ENCODE peak calls at places on chromosomes 12 and 14, in four cellular contexts. One of them, this sample, is unnamed.

GRCh38 chr12:72075891-72076557 is 137.4 kb downstream of the TPH2 start:
- DNase-seq in HEK293T: no peak
- DNase-seq in K562: no peak
- DNase-seq in GM12878: no peak
- DNase-seq in this sample: no peak

GRCh38 chr12:100455896-100456295 is 17.8 kb upstream of the NR1H4 start:
- DNase-seq in HEK293T: no peak
- DNase-seq in K562: no peak
- DNase-seq in GM12878: no peak
- DNase-seq in this sample: no peak

GRCh38 chr12:105270671-105271255 is 34.8 kb upstream of the APPL2 start:
- DNase-seq in HEK293T: no peak
- DNase-seq in K562: no peak
- DNase-seq in GM12878: no peak
- DNase-seq in this sample: no peak

GRCh38 chr12:1594045-1594294 is 411 bp downstream of the FBXL14 start:
- DNase-seq in HEK293T: peak; percentile 57
- DNase-seq in K562: no peak
- DNase-seq in GM12878: no peak
- DNase-seq in this sample: no peak

GRCh38 chr12:122303068-122303467 is 36.8 kb upstream of the VPS33A start:
- DNase-seq in HEK293T: no peak
- DNase-seq in K562: no peak
- DNase-seq in GM12878: no peak
- DNase-seq in this sample: no peak

GRCh38 chr12:40117818-40118217 is 11.9 kb upstream of the SLC2A13 start:
- DNase-seq in HEK293T: no peak
- DNase-seq in K562: no peak
- DNase-seq in GM12878: peak; percentile 51
- DNase-seq in this sample: no peak

GRCh38 chr12:10365716-10366433 is 24.0 kb downstream of the KLRK1 start:
- DNase-seq in HEK293T: peak; percentile 30
- DNase-seq in K562: no peak
- DNase-seq in GM12878: no peak
- DNase-seq in this sample: no peak

GRCh38 chr12:98440165-98440581 is 75.2 kb upstream of the TMPO start:
- DNase-seq in HEK293T: no peak
- DNase-seq in K562: peak; percentile 66
- DNase-seq in GM12878: no peak
- DNase-seq in this sample: no peak

GRCh38 chr12:131500564-131500963 is 210.3 kb upstream of the SFSWAP start:
- DNase-seq in HEK293T: no peak
- DNase-seq in K562: no peak
- DNase-seq in GM12878: no peak
- DNase-seq in this sample: no peak

GRCh38 chr12:121711925-121712461 is 559 bp upstream of the TMEM120B start:
- DNase-seq in HEK293T: peak; percentile 32
- DNase-seq in K562: no peak
- DNase-seq in GM12878: no peak
- DNase-seq in this sample: peak; percentile 35

GRCh38 chr12:90311561-90311960 is 602.9 kb upstream of the ATP2B1 start:
- DNase-seq in HEK293T: no peak
- DNase-seq in K562: no peak
- DNase-seq in GM12878: no peak
- DNase-seq in this sample: no peak

GRCh38 chr14:98120831-98121464 is 1151.0 kb downstream of the BCL11B start:
- DNase-seq in HEK293T: no peak
- DNase-seq in K562: no peak
- DNase-seq in GM12878: no peak
- DNase-seq in this sample: no peak

GRCh38 chr12:40152783-40153383 is 47.0 kb upstream of the SLC2A13 start:
- DNase-seq in HEK293T: peak; percentile 9
- DNase-seq in K562: no peak
- DNase-seq in GM12878: no peak
- DNase-seq in this sample: peak; percentile 20

GRCh38 chr14:20609215-20610001 is 18.2 kb upstream of the RNASE12 start:
- DNase-seq in HEK293T: peak; percentile 74
- DNase-seq in K562: peak; percentile 59
- DNase-seq in GM12878: peak; percentile 89
- DNase-seq in this sample: peak; percentile 96

GRCh38 chr12:7352661-7353060 is 48.8 kb downstream of the ACSM4 start:
- DNase-seq in HEK293T: no peak
- DNase-seq in K562: no peak
- DNase-seq in GM12878: no peak
- DNase-seq in this sample: no peak

GRCh38 chr14:38866461-38866860 is 236.6 kb downstream of the SEC23A start:
- DNase-seq in HEK293T: no peak
- DNase-seq in K562: no peak
- DNase-seq in GM12878: no peak
- DNase-seq in this sample: no peak

GRCh38 chr14:64937821-64938193 is 4.7 kb downstream of the GPX2 start:
- DNase-seq in HEK293T: no peak
- DNase-seq in K562: peak; percentile 10
- DNase-seq in GM12878: no peak
- DNase-seq in this sample: peak; percentile 63

GRCh38 chr12:56414401-56414800 is 34.8 kb downstream of the TIMELESS start:
- DNase-seq in HEK293T: no peak
- DNase-seq in K562: no peak
- DNase-seq in GM12878: no peak
- DNase-seq in this sample: no peak

GRCh38 chr12:106415134-106415533 is 57.6 kb downstream of the POLR3B start:
- DNase-seq in HEK293T: no peak
- DNase-seq in K562: no peak
- DNase-seq in GM12878: no peak
- DNase-seq in this sample: no peak

DNA sequence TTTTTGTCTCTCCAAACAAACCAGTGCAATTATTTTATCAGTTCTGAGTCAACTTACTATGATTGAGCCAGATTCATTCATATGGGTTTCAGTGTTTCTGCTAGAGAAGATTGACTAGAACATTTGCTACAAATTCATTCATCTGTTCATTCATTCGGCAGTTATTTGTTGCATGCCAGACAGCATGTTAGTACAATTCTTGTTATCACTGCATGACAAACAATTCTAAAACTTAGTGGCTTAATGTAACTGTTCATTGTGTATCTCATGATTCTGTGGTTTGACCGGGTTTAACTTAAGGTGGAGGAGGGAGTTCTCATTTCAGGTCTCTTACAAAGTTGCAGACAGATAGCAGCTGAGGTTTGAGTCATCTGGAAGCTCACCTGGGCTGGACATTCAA is 52.4 kb downstream of the POLR3B start:
- DNase-seq in HEK293T: no peak
- DNase-seq in K562: no peak
- DNase-seq in GM12878: no peak
- DNase-seq in this sample: no peak
- TF ChIP-seq TARDBP in HEK293T: no peak
- TF ChIP-seq TARDBP in K562: no peak
- TF ChIP-seq TARDBP in GM12878: no peak
- TF ChIP-seq TARDBP in this sample: no peak

GRCh38 chr12:21695896-21696295 is 38.3 kb upstream of the LDHB start:
- DNase-seq in HEK293T: no peak
- DNase-seq in K562: no peak
- DNase-seq in GM12878: no peak
- DNase-seq in this sample: no peak
- TF ChIP-seq TARDBP in HEK293T: no peak
- TF ChIP-seq TARDBP in K562: no peak
- TF ChIP-seq TARDBP in GM12878: no peak
- TF ChIP-seq TARDBP in this sample: no peak

DNA sequence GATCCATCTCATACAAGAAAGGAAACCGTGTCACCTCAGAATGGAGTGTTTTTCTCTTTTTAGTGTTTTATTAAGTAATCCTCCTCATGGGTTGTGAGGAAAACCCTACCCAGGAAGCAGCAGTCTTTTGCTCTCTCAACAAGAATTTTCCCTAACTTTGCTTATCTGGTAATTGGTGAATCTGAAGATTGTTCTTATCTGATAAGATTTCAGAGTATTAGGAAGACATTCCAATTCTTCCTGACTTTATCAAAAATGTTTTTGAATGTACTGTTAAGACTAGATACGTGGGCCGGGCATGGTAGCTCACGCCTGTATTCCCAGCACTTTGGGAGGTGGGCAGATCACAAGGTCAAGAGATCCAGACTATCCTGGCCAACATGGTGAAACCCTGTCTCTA is 86.0 kb downstream of the PHLDA1 start:
- DNase-seq in HEK293T: no peak
- DNase-seq in K562: no peak
- DNase-seq in GM12878: no peak
- DNase-seq in this sample: no peak
- TF ChIP-seq TARDBP in HEK293T: no peak
- TF ChIP-seq TARDBP in K562: no peak
- TF ChIP-seq TARDBP in GM12878: no peak
- TF ChIP-seq TARDBP in this sample: no peak

GRCh38 chr12:4440187-4440941 is 5.3 kb downstream of the FGF6 start:
- DNase-seq in HEK293T: no peak
- DNase-seq in K562: no peak
- DNase-seq in GM12878: no peak
- DNase-seq in this sample: no peak
- TF ChIP-seq TARDBP in HEK293T: no peak
- TF ChIP-seq TARDBP in K562: no peak
- TF ChIP-seq TARDBP in GM12878: no peak
- TF ChIP-seq TARDBP in this sample: no peak

GRCh38 chr14:77087631-77088030 is 10.4 kb upstream of the CIPC start:
- DNase-seq in HEK293T: no peak
- DNase-seq in K562: no peak
- DNase-seq in GM12878: no peak
- DNase-seq in this sample: no peak

GRCh38 chr14:77086017-77086727 is 11.9 kb upstream of the CIPC start:
- DNase-seq in HEK293T: no peak
- DNase-seq in K562: no peak
- DNase-seq in GM12878: no peak
- DNase-seq in this sample: peak; percentile 25

GRCh38 chr14:77084991-77085390 is 13.1 kb upstream of the CIPC start:
- DNase-seq in HEK293T: no peak
- DNase-seq in K562: no peak
- DNase-seq in GM12878: no peak
- DNase-seq in this sample: no peak

GRCh38 chr14:77086951-77087350 is 11.1 kb upstream of the CIPC start:
- DNase-seq in HEK293T: no peak
- DNase-seq in K562: no peak
- DNase-seq in GM12878: no peak
- DNase-seq in this sample: no peak

GRCh38 chr14:77085538-77085937 is 12.5 kb upstream of the CIPC start:
- DNase-seq in HEK293T: no peak
- DNase-seq in K562: no peak
- DNase-seq in GM12878: no peak
- DNase-seq in this sample: no peak
- TF ChIP-seq TARDBP in HEK293T: no peak
- TF ChIP-seq TARDBP in K562: no peak
- TF ChIP-seq TARDBP in GM12878: no peak
- TF ChIP-seq TARDBP in this sample: no peak

GRCh38 chr14:103382375-103382774 is 2.8 kb upstream of the MARK3 start:
- DNase-seq in HEK293T: no peak
- DNase-seq in K562: no peak
- DNase-seq in GM12878: no peak
- DNase-seq in this sample: no peak
- TF ChIP-seq TARDBP in HEK293T: no peak
- TF ChIP-seq TARDBP in K562: no peak
- TF ChIP-seq TARDBP in GM12878: no peak
- TF ChIP-seq TARDBP in this sample: no peak

GRCh38 chr12:111308473-111308872 is 60.4 kb downstream of the PHETA1 start:
- DNase-seq in HEK293T: no peak
- DNase-seq in K562: no peak
- DNase-seq in GM12878: no peak
- DNase-seq in this sample: no peak

GRCh38 chr12:111310076-111310870 is 58.6 kb downstream of the PHETA1 start:
- DNase-seq in HEK293T: no peak
- DNase-seq in K562: no peak
- DNase-seq in GM12878: no peak
- DNase-seq in this sample: no peak

GRCh38 chr12:111303531-111303930 is 65.4 kb downstream of the PHETA1 start:
- DNase-seq in HEK293T: no peak
- DNase-seq in K562: no peak
- DNase-seq in GM12878: no peak
- DNase-seq in this sample: no peak

GRCh38 chr12:111309584-111309983 is 59.3 kb downstream of the PHETA1 start:
- DNase-seq in HEK293T: no peak
- DNase-seq in K562: no peak
- DNase-seq in GM12878: no peak
- DNase-seq in this sample: no peak

DNA sequence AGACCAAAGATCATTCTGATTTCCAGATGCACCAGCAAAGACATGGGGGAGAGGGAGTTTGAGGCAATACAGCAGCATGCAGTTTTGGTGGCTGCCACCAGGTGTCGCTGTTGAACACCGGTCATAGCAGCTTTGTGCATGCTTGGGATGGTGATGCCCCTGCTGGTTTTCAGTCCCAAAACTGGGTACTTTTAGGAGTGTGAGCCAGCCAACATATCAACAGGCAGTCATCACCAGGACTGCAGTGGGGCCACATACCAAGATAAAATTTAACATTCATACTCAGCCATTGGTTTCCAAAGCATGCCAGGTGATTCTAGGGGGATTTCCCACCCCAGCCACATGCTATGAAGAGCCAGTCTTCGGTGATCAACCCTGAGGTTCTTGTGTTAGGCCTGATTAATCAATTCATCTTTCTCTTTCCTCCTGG is 64.2 kb downstream of the PHETA1 start:
- DNase-seq in HEK293T: peak; percentile 71
- DNase-seq in K562: peak; percentile 77
- DNase-seq in GM12878: no peak
- DNase-seq in this sample: no peak
- TF ChIP-seq TARDBP in HEK293T: no peak
- TF ChIP-seq TARDBP in K562: no peak
- TF ChIP-seq TARDBP in GM12878: no peak
- TF ChIP-seq TARDBP in this sample: no peak

This sample was measured in HepG2.